ENCODE peak calls at places on chromosomes 7 and 10, in seven cellular contexts. Z is mesenchymal stem cell, U is IMR-90, O is H9, G is trophoblast cell, H is neuronal stem cell, I is H1. P is an unnamed sample.

GRCh38 chr10:122152544-122152943 is 118.6 kb upstream of the BTBD16 start:
- DNase-seq in G (no peak), O (no peak), U (peak), Z (no peak), I (no peak), H (no peak), P (no peak)

GRCh38 chr10:127887497-127888415 is 5.0 kb downstream of the CLRN3 start:
- DNase-seq in Z (no peak), G (no peak), U (no peak), H (no peak), O (no peak), I (no peak), P (no peak)

GRCh38 chr7:44380831-44381493 is 55.6 kb upstream of the CAMK2B start:
- DNase-seq in G (no peak), O (peak), Z (peak), I (no peak), U (peak), H (no peak), P (no peak)

GRCh38 chr7:65233409-65234034 is 140.1 kb upstream of the ZNF92 start:
- DNase-seq in I (no peak), O (no peak), G (peak), Z (no peak), U (no peak), H (no peak), P (peak)

GRCh38 chr7:91344248-91344647 is 80.0 kb downstream of the FZD1 start:
- DNase-seq in G (no peak), Z (no peak), I (no peak), U (no peak), O (no peak), H (no peak), P (no peak)

GRCh38 chr10:72075184-72076115 is 12.9 kb downstream of the SPOCK2 start:
- DNase-seq in U (no peak), I (no peak), H (no peak), G (no peak), Z (no peak), O (no peak), P (no peak)

GRCh38 chr7:134084488-134085144 is 42.5 kb upstream of the LRGUK start:
- DNase-seq in Z (no peak), I (no peak), O (no peak), G (peak), H (no peak), U (no peak), P (no peak)

GRCh38 chr10:29987471-29987870 is 71.9 kb downstream of the JCAD start:
- DNase-seq in U (peak), H (no peak), O (no peak), G (no peak), I (no peak), Z (peak), P (no peak)

GRCh38 chr10:49131507-49132385 is 2.1 kb downstream of the FAM170B start:
- DNase-seq in Z (no peak), H (no peak), I (no peak), O (no peak), U (no peak), G (no peak), P (no peak)

GRCh38 chr7:16113058-16113457 is 308.3 kb downstream of the CRPPA start:
- DNase-seq in U (no peak), Z (no peak), G (no peak), O (no peak), I (no peak), H (no peak), P (no peak)

GRCh38 chr10:78286675-78287074 is 253.0 kb downstream of the RPS24 start:
- DNase-seq in G (no peak), Z (no peak), H (no peak), O (no peak), U (no peak), I (no peak), P (no peak)
- H3K18ac ChIP-seq in G (no peak), Z (no peak), H (no peak), O (no peak), U (no peak), I (no peak), P (no peak)

GRCh38 chr10:35466170-35466569 is 129.9 kb downstream of the CCNY start:
- DNase-seq in U (no peak), O (no peak), I (no peak), H (no peak), Z (no peak), G (no peak), P (no peak)
- H2BK120ac ChIP-seq in U (no peak), O (no peak), I (peak), H (no peak), Z (no peak), G (no peak), P (no peak)

GRCh38 chr10:44182909-44183308 is 202.0 kb downstream of the CXCL12 start:
- DNase-seq in G (no peak), O (no peak), U (no peak), H (no peak), I (no peak), Z (no peak), P (no peak)

GRCh38 chr10:44184633-44185314 is 200.1 kb downstream of the CXCL12 start:
- DNase-seq in H (no peak), O (no peak), Z (no peak), I (no peak), G (no peak), U (no peak), P (no peak)

GRCh38 chr10:44186150-44186549 is 198.7 kb downstream of the CXCL12 start:
- DNase-seq in H (no peak), I (no peak), U (peak), Z (no peak), O (no peak), G (no peak), P (no peak)

GRCh38 chr10:44185315-44185666 is 199.6 kb downstream of the CXCL12 start:
- DNase-seq in G (no peak), O (no peak), Z (no peak), I (no peak), H (no peak), U (no peak), P (no peak)

DNA sequence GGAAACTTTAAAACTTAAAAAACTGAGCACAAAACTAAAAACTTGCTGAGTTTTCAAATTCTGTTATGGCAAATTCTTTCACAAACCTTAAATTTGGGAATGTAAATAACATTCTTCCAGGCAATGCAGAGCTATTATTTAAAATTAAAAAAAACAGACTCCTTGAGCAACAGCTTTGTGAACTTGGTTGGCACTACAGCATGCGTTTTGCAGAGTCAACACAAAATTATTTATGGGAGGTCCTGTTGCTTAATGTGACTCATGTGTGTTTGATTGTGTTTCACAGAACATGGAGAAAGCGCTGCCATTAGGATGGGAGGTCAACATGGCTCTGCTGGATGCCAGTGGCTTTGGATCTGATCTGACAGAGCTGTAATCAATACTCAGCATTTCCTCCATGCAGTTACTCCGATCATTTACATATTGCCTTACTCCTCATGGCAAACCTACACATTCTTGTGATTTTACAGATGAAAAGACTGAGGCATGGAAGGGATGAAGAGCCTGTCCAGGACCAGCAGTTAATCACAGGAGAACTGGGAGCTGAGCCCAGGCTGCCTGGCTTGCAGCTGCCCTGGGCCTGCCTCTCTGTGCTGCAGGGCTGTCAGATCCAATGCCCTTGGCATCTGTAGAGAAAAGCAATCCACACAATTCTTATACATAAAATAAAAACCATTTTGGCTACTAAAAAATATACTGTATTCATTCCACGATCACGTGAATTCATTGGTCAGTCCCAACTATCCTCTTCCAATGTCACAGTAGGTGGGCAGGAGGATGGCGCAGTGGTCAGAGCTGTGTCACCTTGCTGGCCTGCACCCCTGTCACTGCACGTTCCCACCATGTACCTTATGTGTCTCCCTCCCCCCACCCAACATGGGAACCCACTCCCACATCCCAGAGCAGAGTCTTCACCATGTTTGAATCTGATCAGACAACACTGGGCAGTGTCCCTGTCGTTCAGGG is 200.9 kb downstream of the CXCL12 start:
- DNase-seq in H (no peak), Z (peak), O (no peak), U (peak), G (no peak), I (no peak), P (no peak)
- H3K18ac ChIP-seq in H (no peak), Z (no peak), O (no peak), U (no peak), G (no peak), I (no peak), P (no peak)

DNA sequence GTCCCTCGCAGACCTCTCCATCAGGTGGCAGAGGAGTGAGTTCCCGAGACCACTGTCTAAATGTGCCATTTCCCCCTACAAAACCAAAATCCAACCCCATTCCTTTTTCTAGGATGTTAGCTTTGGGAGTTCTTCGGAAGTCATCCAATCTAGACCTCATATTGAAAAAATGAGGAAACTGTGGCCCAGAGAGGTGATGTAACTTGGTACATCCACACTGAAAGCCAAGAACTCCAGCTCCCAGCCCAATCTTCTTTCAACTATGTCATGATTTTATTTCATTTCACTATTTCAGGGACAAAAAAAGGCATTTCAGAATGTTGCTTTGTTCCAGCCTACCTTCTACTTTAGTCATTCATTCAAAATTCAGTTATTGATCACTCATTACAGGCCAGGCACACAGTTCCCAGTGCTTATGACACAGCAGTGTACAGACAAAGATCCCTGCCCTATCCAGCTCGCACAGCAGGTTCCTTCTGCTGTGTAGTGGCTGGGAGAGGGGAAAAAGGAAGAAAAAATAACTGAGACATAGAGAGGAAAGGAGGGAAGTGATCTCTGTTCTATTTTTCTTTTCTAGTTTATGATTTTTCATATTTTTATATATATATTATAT is 35.8 kb downstream of the SCRN1 start:
- DNase-seq in H (no peak), U (no peak), O (no peak), I (no peak), Z (no peak), G (no peak), P (no peak)
- H2BK120ac ChIP-seq in H (no peak), U (no peak), O (no peak), I (no peak), Z (no peak), G (no peak), P (no peak)

GRCh38 chr7:81441750-81442149 is 328.1 kb downstream of the HGF start:
- DNase-seq in H (no peak), U (no peak), G (peak), I (no peak), O (no peak), Z (no peak), P (no peak)
- H3K18ac ChIP-seq in H (no peak), U (no peak), G (no peak), I (no peak), O (no peak), Z (no peak), P (no peak)

DNA sequence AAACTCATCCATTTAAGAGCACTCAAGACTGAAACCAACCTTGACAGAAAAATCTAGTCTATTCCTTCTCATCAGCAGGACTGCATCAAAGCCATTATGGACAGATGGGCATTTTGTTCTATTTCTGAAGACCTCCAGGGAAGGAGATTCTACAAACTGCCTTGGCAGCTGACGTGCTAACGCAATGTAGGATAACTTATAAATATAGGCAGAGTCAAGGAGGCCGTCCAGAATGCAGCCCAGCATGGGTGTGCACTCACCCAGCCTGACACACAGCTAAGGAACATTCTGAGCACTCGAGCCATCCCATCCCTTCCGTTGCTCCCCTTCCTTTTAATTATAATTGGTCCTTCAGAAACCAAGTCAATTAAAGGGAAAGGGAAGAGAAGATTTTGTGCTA is 25.4 kb upstream of the NEBL start:
- DNase-seq in U (no peak), Z (no peak), I (no peak), H (no peak), O (no peak), G (no peak), P (no peak)
- H2BK120ac ChIP-seq in U (no peak), Z (no peak), I (no peak), H (no peak), O (no peak), G (no peak), P (no peak)